ENCODE peak calls at places on chromosome 1, in four cellular contexts. Y, J, L and W are unnamed samples.
A peak's percentile ranks its signal among the peaks of the same experiment; 100 is the strongest.

GRCh38 chr1:155591770-155592169 is 18.2 kb upstream of the MSTO1 start:
- DNase-seq in Y (peak; percentile 53), J (no peak), L (peak; percentile 90), W (no peak)

GRCh38 chr1:76070538-76070937 is 4.0 kb upstream of the ST6GALNAC3 start:
- DNase-seq in Y (no peak), J (no peak), L (peak; percentile 71), W (no peak)

GRCh38 chr1:197197430-197197997 is 51.0 kb upstream of the ASPM start:
- DNase-seq in Y (no peak), J (no peak), L (no peak), W (no peak)

GRCh38 chr1:209674957-209675566 is at the start of gene G0S2:
- DNase-seq in Y (no peak), J (peak; percentile 74), L (peak; percentile 17), W (peak; percentile 83)

GRCh38 chr1:160056648-160057169 is 13.3 kb downstream of the KCNJ10 start:
- DNase-seq in Y (no peak), J (no peak), L (no peak), W (no peak)

GRCh38 chr1:6872573-6873261 is 87.5 kb downstream of the CAMTA1 start:
- DNase-seq in Y (no peak), J (no peak), L (no peak), W (no peak)

GRCh38 chr1:225446298-225446941 is 18.6 kb upstream of the LBR start:
- DNase-seq in Y (no peak), J (peak; percentile 44), L (no peak), W (no peak)

GRCh38 chr1:232509570-232509969 is 120.4 kb downstream of the SIPA1L2 start:
- DNase-seq in Y (no peak), J (no peak), L (no peak), W (no peak)

GRCh38 chr1:115654663-115655306 is 13.0 kb downstream of the VANGL1 start:
- DNase-seq in Y (no peak), J (peak; percentile 52), L (peak; percentile 27), W (peak; percentile 71)

GRCh38 chr1:55049914-55050278 is 10.5 kb downstream of the PCSK9 start:
- DNase-seq in Y (no peak), J (no peak), L (no peak), W (no peak)

GRCh38 chr1:45518910-45519309 is 2.8 kb downstream of the PRDX1 start:
- DNase-seq in Y (no peak), J (no peak), L (no peak), W (no peak)

GRCh38 chr1:166691476-166691875 is 147.8 kb upstream of the POGK start:
- DNase-seq in Y (no peak), J (no peak), L (peak; percentile 53), W (no peak)

GRCh38 chr1:46623733-46624695 is 7.4 kb upstream of the MOB3C start:
- DNase-seq in Y (no peak), J (no peak), L (peak; percentile 4), W (no peak)

GRCh38 chr1:167669209-167670139 is 39.4 kb downstream of the RCSD1 start:
- DNase-seq in Y (no peak), J (no peak), L (no peak), W (no peak)

GRCh38 chr1:47951026-47951425 is 46.2 kb downstream of the TRABD2B start:
- DNase-seq in Y (no peak), J (no peak), L (no peak), W (no peak)

GRCh38 chr1:11684070-11684469 is 3.1 kb upstream of the MAD2L2 start:
- DNase-seq in Y (no peak), J (no peak), L (no peak), W (no peak)

GRCh38 chr1:30690115-30690645 is 33.2 kb downstream of the MATN1 start:
- DNase-seq in Y (no peak), J (no peak), L (no peak), W (no peak)